ENCODE peak calls at places on chromosome 6, in six cellular contexts. B, Q, C, E, K and Z are unnamed samples.

GRCh38 chr6:141467881-141468280 is 664.8 kb upstream of the GJE1 start:
- DNase-seq in B (no peak), Q (no peak), C (no peak), E (no peak), K (no peak), Z (peak)

GRCh38 chr6:111842891-111843290 is 30.4 kb downstream of the FYN start:
- DNase-seq in B (no peak), Q (no peak), C (no peak), E (no peak), K (no peak), Z (no peak)

GRCh38 chr6:99522531-99522930 is 7.3 kb upstream of the USP45 start:
- DNase-seq in B (no peak), Q (no peak), C (no peak), E (no peak), K (peak), Z (peak)

GRCh38 chr6:34595332-34596090 is 39.4 kb upstream of the SPDEF start:
- DNase-seq in B (no peak), Q (no peak), C (no peak), E (no peak), K (no peak), Z (peak)

GRCh38 chr6:134936927-134937326 is 13.0 kb downstream of the ALDH8A1 start:
- DNase-seq in B (no peak), Q (no peak), C (peak), E (no peak), K (no peak), Z (peak)

GRCh38 chr6:153312633-153313032 is 181.6 kb upstream of the RGS17 start:
- DNase-seq in B (no peak), Q (no peak), C (no peak), E (peak), K (peak), Z (peak)

GRCh38 chr6:52576392-52577021 is 353 bp downstream of the TRAM2 start:
- DNase-seq in B (no peak), Q (peak), C (no peak), E (peak), K (peak), Z (peak)

GRCh38 chr6:3808189-3808588 is 41.0 kb upstream of the FAM50B start:
- DNase-seq in B (no peak), Q (no peak), C (no peak), E (no peak), K (no peak), Z (no peak)

GRCh38 chr6:131125431-131125830 is 9.8 kb upstream of the AKAP7 start:
- DNase-seq in B (no peak), Q (no peak), C (no peak), E (no peak), K (no peak), Z (no peak)

GRCh38 chr6:160192840-160193239 is 65.8 kb downstream of the SLC22A2 start:
- DNase-seq in B (no peak), Q (no peak), C (no peak), E (no peak), K (no peak), Z (no peak)

GRCh38 chr6:30907758-30908591 is at the start of gene GTF2H4:
- DNase-seq in B (peak), Q (peak), C (peak), E (peak), K (peak), Z (peak)

GRCh38 chr6:2063547-2063946 is 181.9 kb downstream of the GMDS start:
- DNase-seq in B (no peak), Q (no peak), C (no peak), E (no peak), K (no peak), Z (no peak)

DNA sequence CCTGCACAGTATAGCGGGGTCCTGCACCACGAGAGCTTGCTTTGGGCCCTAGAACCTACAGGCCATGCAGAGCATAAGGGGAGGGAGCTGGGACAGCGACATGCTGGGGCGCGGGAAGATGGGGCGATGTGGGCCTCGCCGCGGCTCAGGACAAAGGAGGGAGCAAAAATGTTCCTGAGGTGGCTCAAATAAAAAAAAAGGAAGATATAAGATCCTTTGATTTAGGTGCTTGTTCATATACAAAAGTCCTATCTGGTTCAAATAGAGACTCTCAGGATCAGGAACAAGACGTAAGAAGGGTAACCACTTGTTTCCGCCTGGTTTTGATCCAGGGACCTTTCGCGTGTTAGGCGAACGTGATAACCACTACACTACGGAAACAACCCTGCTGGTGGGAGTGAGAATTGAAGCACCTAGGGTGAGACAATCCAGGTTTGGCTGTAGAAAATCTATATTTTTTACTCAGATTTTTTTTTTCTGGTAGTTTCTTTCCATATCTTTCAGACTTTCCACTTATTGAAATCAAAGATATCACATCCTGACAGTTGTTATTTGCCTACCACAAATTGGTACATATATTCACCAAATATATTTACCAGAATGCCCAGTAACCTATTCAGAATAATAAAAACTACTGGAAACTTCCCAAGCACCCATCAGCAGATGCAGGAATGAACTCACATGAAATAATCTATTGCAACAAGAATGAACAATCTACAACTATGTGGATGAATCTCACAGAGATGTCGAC is 177.9 kb upstream of the ZNF184 start:
- DNase-seq in B (peak), Q (no peak), C (no peak), E (no peak), K (no peak), Z (peak)
- TF ChIP-seq CTCF in B (peak), Q (no peak), C (no peak), E (peak), K (no peak), Z (peak)

DNA sequence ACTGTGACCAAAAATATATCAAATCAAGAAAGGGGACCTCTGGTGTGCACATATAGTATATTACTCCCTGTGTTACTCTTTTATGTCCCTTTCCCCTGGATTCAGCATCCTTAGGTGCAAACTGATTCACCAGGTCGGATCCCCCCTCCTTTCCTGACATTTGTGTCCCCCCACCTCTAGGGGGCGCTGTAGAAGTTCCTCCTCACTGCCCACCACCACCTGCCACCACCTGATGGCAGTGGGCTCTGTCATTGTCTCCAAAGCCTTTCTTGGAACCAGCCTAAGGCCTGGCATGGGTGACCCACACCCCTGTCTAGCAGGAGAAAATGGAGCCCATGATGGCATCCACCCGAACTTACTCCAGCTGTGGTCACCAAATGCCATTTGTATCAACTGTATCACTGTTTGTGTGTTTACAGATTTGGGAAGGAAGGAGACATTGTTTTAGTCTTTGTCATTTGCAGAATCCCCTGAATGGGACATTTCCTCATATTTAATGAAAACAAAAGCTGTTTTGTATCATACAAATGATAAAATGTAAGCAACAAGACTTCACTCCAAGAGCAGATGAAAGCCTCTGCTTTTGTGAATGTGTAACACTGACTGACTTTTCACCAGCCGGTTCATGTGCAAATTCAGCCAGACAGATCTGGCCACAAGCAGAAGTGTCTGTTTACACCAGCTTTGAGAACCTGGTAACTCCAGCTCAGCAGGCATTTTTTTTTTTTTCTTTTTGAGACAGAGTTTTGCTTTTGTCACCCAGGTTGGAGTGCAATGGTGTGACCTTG is 66.2 kb downstream of the ARMC2 start:
- DNase-seq in B (no peak), Q (no peak), C (no peak), E (no peak), K (no peak), Z (peak)
- H3K4me3 ChIP-seq in B (no peak), Q (no peak), C (no peak), E (no peak), K (no peak), Z (no peak)

GRCh38 chr6:115982453-115982852 is 78.2 kb downstream of the FRK start:
- DNase-seq in B (no peak), Q (no peak), C (no peak), E (no peak), K (no peak), Z (no peak)
- TF ChIP-seq CTCF in B (no peak), Q (no peak), C (no peak), E (no peak), K (no peak), Z (no peak)

DNA sequence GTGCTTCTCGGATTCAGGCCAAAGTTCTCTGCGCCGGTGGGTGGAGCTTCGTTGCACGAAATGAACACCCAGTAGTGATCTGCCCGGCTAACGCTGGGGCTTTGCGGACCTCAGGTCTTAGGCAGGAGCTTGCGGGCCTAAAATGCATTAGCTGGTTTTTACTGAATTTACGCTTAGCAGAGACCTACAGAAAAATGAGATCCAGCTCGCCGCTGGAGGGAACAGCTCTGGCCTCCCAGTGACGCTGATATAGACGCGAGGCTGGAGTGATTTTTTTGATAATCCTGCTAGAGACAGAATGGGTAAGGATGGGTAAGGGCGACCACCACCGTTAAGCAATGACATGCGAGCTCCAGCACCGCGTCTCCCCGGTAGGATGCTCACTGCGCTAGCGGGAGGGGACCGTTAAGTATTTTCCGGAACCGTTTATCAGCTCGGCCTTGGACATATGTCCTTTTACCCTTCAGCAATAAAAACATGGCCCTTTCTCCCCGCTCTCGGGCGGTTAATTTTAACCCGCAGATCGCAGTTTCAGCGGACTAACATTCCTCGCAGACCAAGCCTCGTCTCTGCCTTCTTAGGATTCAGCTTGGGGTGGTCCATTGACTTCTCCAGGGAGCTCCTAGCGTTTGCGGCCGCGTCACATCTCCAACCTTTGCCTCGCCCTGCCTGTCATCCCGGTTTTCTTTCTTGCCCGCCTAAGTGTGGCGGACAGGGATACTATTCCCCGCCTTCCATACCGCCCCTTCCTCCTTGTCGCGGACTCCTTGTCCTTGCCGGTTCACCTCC is 109.3 kb downstream of the GPX5 start:
- DNase-seq in B (no peak), Q (no peak), C (no peak), E (no peak), K (peak), Z (no peak)
- H3K4me3 ChIP-seq in B (peak), Q (peak), C (peak), E (no peak), K (no peak), Z (peak)

GRCh38 chr6:68572975-68573374 is 62.1 kb upstream of the ADGRB3 start:
- DNase-seq in B (no peak), Q (no peak), C (no peak), E (no peak), K (no peak), Z (no peak)

GRCh38 chr6:68575765-68576439 is 59.2 kb upstream of the ADGRB3 start:
- DNase-seq in B (no peak), Q (no peak), C (no peak), E (no peak), K (no peak), Z (no peak)

DNA sequence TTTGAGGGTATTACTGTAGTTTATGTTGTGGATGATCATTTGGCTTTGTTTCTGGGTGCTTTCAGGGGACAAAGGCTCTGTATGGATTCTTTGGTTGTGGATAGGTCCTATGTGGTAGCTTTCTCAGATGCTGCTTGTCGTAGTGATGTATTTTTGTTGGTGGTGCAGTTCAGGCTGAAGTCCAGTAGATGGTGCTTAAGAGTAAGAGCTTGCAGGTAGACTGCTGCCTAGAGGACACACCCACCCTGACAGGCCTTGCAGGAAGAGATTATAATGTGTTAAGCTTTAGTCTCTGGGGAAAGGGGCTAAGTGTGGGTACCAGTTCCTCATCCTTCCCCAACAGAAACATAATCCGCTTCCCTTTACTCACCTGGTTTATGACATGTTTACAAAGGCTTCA is 62.6 kb upstream of the ADGRB3 start:
- DNase-seq in B (peak), Q (no peak), C (no peak), E (no peak), K (no peak), Z (no peak)
- TF ChIP-seq CTCF in B (peak), Q (no peak), C (peak), E (no peak), K (no peak), Z (peak)